ENCODE peak calls at places on chromosomes 16 and 17, in ten cellular contexts. Y, B, M, V, S, J, Q, Z, G and R are unnamed samples.

GRCh38 chr16:3101841-3102470 is 2.9 kb upstream of the ZSCAN10 start:
- DNase-seq in V (no peak), B (no peak), Y (no peak), J (no peak), G (no peak), Z (no peak), S (no peak), M (no peak), Q (no peak), R (no peak)

GRCh38 chr16:57826706-57827625 is 24.7 kb upstream of the KIFC3 start:
- DNase-seq in Y (peak), S (no peak), Q (peak), G (no peak), B (no peak), J (no peak), Z (no peak), M (no peak), V (no peak), R (no peak)

GRCh38 chr16:6345090-6345489 is 987.6 kb upstream of the RBFOX1 start:
- DNase-seq in J (no peak), M (no peak), Q (no peak), Y (no peak), Z (no peak), B (no peak), S (no peak), V (no peak), G (no peak), R (no peak)

GRCh38 chr17:36503456-36504155 is 17.1 kb downstream of the ZNHIT3 start:
- DNase-seq in M (no peak), V (no peak), J (no peak), S (no peak), Q (peak), B (no peak), G (no peak), Y (no peak), Z (no peak), R (no peak)

GRCh38 chr17:82096709-82097186 is 1.3 kb downstream of the FASN start:
- DNase-seq in V (no peak), M (no peak), Q (no peak), Y (no peak), B (no peak), S (no peak), G (no peak), Z (peak), J (no peak), R (no peak)

GRCh38 chr16:68445458-68445857 is 2.9 kb downstream of the SMPD3 start:
- DNase-seq in Y (no peak), Z (no peak), J (no peak), M (peak), G (no peak), V (no peak), B (peak), S (no peak), Q (peak), R (no peak)

GRCh38 chr16:54347961-54348360 is 61.4 kb upstream of the IRX3 start:
- DNase-seq in G (no peak), S (no peak), J (no peak), Q (no peak), Z (no peak), M (no peak), Y (no peak), B (no peak), V (no peak), R (no peak)

GRCh38 chr16:29712770-29713169 is 33.0 kb downstream of the C16orf54 start:
- DNase-seq in Y (no peak), V (no peak), M (no peak), Q (no peak), S (no peak), Z (no peak), J (no peak), B (no peak), G (no peak), R (no peak)

GRCh38 chr16:53775821-53776431 is 72.0 kb downstream of the FTO start:
- DNase-seq in Z (peak), S (peak), G (no peak), B (peak), Y (no peak), M (peak), J (no peak), V (peak), Q (peak), R (peak)

GRCh38 chr17:57832711-57833596 is 16.9 kb downstream of the MRPS23 start:
- DNase-seq in Z (peak), Y (peak), V (no peak), M (peak), Q (peak), S (peak), B (peak), G (no peak), J (peak), R (peak)

GRCh38 chr17:31919802-31920525 is 16.8 kb upstream of the SUZ12 start:
- DNase-seq in G (no peak), S (no peak), J (no peak), M (no peak), B (peak), V (no peak), Y (no peak), Z (no peak), Q (no peak), R (peak)

GRCh38 chr17:6135996-6136395 is 65.8 kb downstream of the WSCD1 start:
- DNase-seq in Z (no peak), B (no peak), V (no peak), M (no peak), Q (no peak), G (no peak), S (no peak), Y (no peak), J (no peak), R (no peak)

GRCh38 chr16:89946515-89946914 is 2.0 kb upstream of the DEF8 start:
- DNase-seq in S (no peak), J (no peak), Y (no peak), V (no peak), M (no peak), G (no peak), B (no peak), Z (no peak), Q (no peak), R (no peak)

GRCh38 chr17:55116440-55116914 is 147.9 kb downstream of the STXBP4 start:
- DNase-seq in V (no peak), Y (no peak), B (peak), S (no peak), J (no peak), Q (no peak), Z (no peak), G (no peak), M (no peak), R (peak)

GRCh38 chr16:57611184-57611583 is 17.2 kb upstream of the ADGRG1 start:
- DNase-seq in Z (no peak), V (no peak), Q (no peak), S (no peak), J (no peak), M (no peak), B (peak), Y (no peak), G (no peak), R (peak)

GRCh38 chr17:17545031-17545820 is 46.3 kb downstream of the PEMT start:
- DNase-seq in Q (no peak), V (peak), Z (no peak), J (no peak), G (no peak), S (peak), M (no peak), Y (no peak), B (peak), R (peak)

GRCh38 chr16:81251871-81252270 is 13.4 kb downstream of the BCO1 start:
- DNase-seq in J (no peak), V (no peak), Z (no peak), B (peak), Y (no peak), M (no peak), G (no peak), Q (peak), S (peak), R (peak)

GRCh38 chr17:77613181-77613580 is 345.3 kb upstream of the TNRC6C start:
- DNase-seq in M (no peak), V (no peak), S (peak), G (no peak), B (no peak), Q (no peak), J (no peak), Y (no peak), Z (no peak), R (no peak)

GRCh38 chr17:6666077-6666521 is 14.5 kb downstream of the C17orf100 start:
- DNase-seq in B (peak), Y (peak), M (peak), Z (peak), J (peak), V (peak), S (peak), Q (peak), G (no peak), R (peak)

GRCh38 chr17:57898487-57899311 is 48.9 kb upstream of the MRPS23 start:
- DNase-seq in V (no peak), J (no peak), M (peak), G (no peak), Z (no peak), B (peak), Q (peak), S (peak), Y (no peak), R (peak)

GRCh38 chr17:74838275-74838674 is 21.4 kb downstream of the GRIN2C start:
- DNase-seq in J (no peak), Q (no peak), S (peak), M (no peak), Z (no peak), V (no peak), G (no peak), B (no peak), Y (no peak), R (no peak)

GRCh38 chr16:4692460-4693295 is 684 bp upstream of the NUDT16L1 start:
- DNase-seq in J (no peak), Z (no peak), B (peak), Y (no peak), G (no peak), S (no peak), V (no peak), M (peak), Q (peak), R (peak)

GRCh38 chr16:2447920-2448583 is 11.9 kb upstream of the TEDC2 start:
- DNase-seq in Y (no peak), V (no peak), B (peak), G (no peak), S (peak), Z (no peak), M (no peak), J (no peak), Q (no peak), R (no peak)

GRCh38 chr17:33277436-33278100 is 15.5 kb downstream of the ASIC2 start:
- DNase-seq in G (no peak), Q (no peak), Y (no peak), V (no peak), M (no peak), B (no peak), J (no peak), Z (no peak), S (peak), R (peak)

GRCh38 chr17:10116676-10117075 is 81.7 kb downstream of the GAS7 start:
- DNase-seq in Q (no peak), J (no peak), Z (no peak), V (no peak), Y (no peak), S (no peak), M (no peak), B (no peak), G (no peak), R (no peak)

GRCh38 chr16:84677849-84678248 is 22.0 kb upstream of the USP10 start:
- DNase-seq in Y (no peak), B (no peak), V (no peak), Z (no peak), Q (no peak), S (no peak), M (no peak), J (no peak), G (no peak), R (no peak)

GRCh38 chr17:43368740-43369506 is 29.9 kb upstream of the ARL4D start:
- DNase-seq in G (peak), V (no peak), Z (peak), S (peak), B (peak), M (peak), J (peak), Y (peak), Q (peak), R (peak)

GRCh38 chr17:76137026-76137350 is 4.1 kb downstream of the FOXJ1 start:
- DNase-seq in Q (no peak), Y (no peak), M (no peak), B (no peak), S (no peak), V (no peak), J (no peak), G (no peak), Z (no peak), R (no peak)

GRCh38 chr17:76138234-76138895 is 2.7 kb downstream of the FOXJ1 start:
- DNase-seq in Q (peak), Y (no peak), B (no peak), G (no peak), J (no peak), V (no peak), S (no peak), M (no peak), Z (no peak), R (no peak)

GRCh38 chr17:76136276-76137025 is 4.6 kb downstream of the FOXJ1 start:
- DNase-seq in B (no peak), Y (no peak), G (no peak), S (no peak), Q (no peak), Z (no peak), V (no peak), J (no peak), M (no peak), R (no peak)

GRCh38 chr17:76138896-76139248 is 2.2 kb downstream of the FOXJ1 start:
- DNase-seq in G (no peak), Y (no peak), V (no peak), J (no peak), B (no peak), M (no peak), Z (no peak), S (no peak), Q (no peak), R (no peak)

GRCh38 chr17:76137351-76138233 is 3.5 kb downstream of the FOXJ1 start:
- DNase-seq in G (no peak), M (no peak), Y (no peak), J (no peak), Q (no peak), Z (no peak), V (no peak), S (no peak), B (no peak), R (no peak)
- H3K4me3 ChIP-seq in G (no peak), M (no peak), Y (no peak), J (no peak), Q (no peak), Z (no peak), V (no peak), S (no peak), B (no peak), R (no peak)

DNA sequence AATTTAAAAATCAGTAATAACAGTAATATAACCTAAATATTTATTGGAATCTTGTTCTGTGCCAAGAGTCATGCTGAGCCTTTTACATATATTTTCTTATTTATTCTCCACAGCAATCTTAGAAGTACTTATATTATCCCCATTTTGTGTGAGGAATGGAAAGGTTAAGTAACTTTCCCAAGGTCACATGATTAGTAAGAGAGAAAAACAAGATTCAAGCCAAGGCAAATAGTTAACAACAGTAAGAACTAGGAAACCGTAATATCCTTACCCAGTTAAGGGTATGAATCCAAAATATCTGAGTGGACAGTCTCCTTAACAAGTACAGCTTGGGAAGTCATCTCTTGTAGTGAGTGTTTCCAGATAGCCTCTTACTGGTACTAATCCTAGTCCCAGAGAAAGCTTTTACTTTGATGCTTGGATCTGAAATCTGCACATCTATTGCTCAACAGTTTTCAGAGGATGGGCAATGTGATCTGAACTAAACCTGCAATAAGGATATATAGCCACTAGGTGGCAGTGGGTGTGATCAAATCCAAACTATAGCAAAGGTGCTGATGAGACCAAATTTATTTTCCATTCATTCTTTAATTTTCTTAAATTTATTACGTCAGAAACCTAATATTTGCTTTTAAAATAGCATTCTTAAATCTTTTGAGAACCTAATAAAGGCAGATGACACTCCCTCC is 23.3 kb downstream of the SHISA6 start:
- DNase-seq in Y (no peak), Q (no peak), V (no peak), B (no peak), M (no peak), G (no peak), J (no peak), Z (no peak), S (no peak), R (no peak)
- TF ChIP-seq CTCF in Y (peak), Q (no peak), V (no peak), B (no peak), M (no peak), G (no peak), J (no peak), Z (no peak), S (peak), R (no peak)

GRCh38 chr17:8138672-8139371 is 13.4 kb downstream of the PER1 start:
- DNase-seq in Y (peak), Q (peak), M (peak), S (peak), G (peak), V (peak), B (peak), J (peak), Z (peak), R (peak)

GRCh38 chr17:8138366-8138671 is 13.9 kb downstream of the PER1 start:
- DNase-seq in M (no peak), J (no peak), S (no peak), Y (no peak), V (no peak), G (no peak), Z (no peak), Q (no peak), B (no peak), R (no peak)

GRCh38 chr17:8140413-8141029 is 11.7 kb downstream of the PER1 start:
- DNase-seq in Y (peak), Z (no peak), V (no peak), M (no peak), G (no peak), Q (no peak), J (no peak), B (no peak), S (no peak), R (no peak)

GRCh38 chr17:8140058-8140412 is 12.2 kb downstream of the PER1 start:
- DNase-seq in M (no peak), Y (peak), V (no peak), J (no peak), Z (peak), G (no peak), S (no peak), B (no peak), Q (no peak), R (no peak)

DNA sequence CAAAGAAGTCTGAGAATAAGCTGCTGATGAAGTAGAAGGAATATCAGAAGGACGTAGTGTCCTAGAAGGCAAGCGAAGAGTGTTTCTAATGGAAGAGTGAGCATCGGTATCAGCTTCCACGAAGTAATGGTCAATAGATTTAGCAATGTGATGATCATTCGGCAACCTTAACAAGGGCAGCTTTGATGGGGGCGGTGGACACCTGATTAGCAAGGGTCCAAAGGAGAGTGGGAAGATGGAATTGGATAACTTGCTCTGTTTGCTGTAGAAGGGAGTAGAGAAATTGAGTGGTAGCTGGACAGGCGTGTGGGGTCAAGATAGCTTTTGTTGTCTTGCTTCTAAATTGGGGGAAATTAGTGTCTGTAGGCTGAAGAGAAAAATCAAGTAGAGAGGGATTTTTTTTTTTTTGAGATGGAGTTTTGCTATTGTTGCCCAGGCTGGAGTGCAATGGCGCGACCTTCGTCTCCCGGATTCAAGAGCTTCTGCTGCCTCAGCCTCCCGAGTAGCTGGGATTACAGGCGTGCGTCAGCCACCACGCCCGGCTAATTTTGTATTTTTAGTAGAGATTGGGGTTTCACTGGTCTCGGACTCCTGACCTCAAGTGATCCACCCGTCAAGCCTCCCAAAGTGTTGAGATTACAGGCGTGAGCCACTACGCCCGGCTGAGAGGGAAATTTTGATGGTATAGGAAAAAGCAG is 13.9 kb upstream of the HES7 start:
- DNase-seq in J (no peak), B (no peak), Z (peak), G (no peak), Y (peak), V (no peak), S (no peak), M (no peak), Q (no peak), R (no peak)
- H3K4me3 ChIP-seq in J (peak), B (peak), Z (no peak), G (peak), Y (peak), V (peak), S (peak), M (no peak), Q (peak), R (peak)

DNA sequence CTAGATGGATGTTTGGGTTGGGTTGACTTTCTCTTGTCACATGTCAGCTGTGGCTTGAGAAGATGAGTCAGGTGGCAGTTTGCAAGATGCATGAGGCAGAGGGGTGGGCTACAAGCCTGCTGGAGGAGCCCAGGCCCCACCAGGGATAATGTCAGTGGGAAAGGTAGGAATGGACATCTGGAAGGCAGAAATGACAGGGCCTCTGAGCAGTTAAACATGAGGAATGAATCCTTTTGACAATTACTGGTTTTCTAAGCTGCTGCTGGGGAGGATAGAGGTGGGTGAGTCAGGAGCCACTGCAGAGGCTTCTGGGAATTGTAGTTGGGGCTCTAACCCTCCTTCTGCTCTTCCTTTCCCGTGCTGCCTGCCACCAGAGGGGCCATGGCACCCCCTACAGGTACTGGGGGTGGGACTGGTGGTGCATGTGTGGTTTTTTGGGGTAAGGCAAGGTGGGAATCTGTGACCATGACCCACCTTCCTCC is 15.7 kb downstream of the SLC52A1 start:
- DNase-seq in G (no peak), M (no peak), Y (no peak), S (no peak), J (no peak), Z (no peak), V (no peak), Q (no peak), B (peak), R (no peak)
- TF ChIP-seq CTCF in G (no peak), M (no peak), Y (no peak), S (no peak), J (no peak), Z (no peak), V (no peak), Q (peak), B (peak), R (no peak)

GRCh38 chr17:19273731-19274130 is 36.6 kb downstream of the EPN2 start:
- DNase-seq in Z (no peak), S (no peak), Y (no peak), J (no peak), B (no peak), Q (no peak), G (no peak), V (no peak), M (no peak), R (no peak)

GRCh38 chr17:19275457-19276082 is 38.4 kb downstream of the EPN2 start:
- DNase-seq in J (no peak), Y (no peak), M (no peak), S (no peak), G (no peak), Z (no peak), B (no peak), V (no peak), Q (no peak), R (no peak)

GRCh38 chr17:19271751-19272357 is 34.7 kb downstream of the EPN2 start:
- DNase-seq in B (no peak), M (no peak), Z (peak), V (no peak), Y (no peak), Q (no peak), S (peak), J (no peak), G (no peak), R (peak)

GRCh38 chr17:19270951-19271611 is 33.9 kb downstream of the EPN2 start:
- DNase-seq in S (no peak), B (no peak), V (no peak), J (no peak), M (no peak), Z (no peak), Q (no peak), G (no peak), Y (no peak), R (no peak)

DNA sequence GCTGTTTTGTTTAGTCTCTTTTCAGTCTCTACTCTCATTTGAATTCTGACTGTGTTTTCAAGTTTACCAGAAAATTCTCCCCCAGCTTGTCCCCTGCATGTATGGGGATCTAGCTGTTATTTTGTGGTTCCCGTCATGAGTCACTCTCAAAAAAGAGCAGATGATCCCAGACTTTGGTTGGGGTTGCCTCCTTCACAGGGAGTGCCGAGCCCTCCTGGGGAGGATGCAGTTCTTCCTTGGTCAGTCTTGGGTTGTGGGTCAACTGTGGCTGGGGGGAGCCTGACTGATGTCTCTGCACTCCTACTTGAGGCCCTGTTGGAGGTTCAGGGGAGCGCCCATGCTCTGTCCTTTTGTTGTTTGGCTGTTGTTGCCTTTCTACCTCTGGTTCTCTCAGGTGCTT is 37.7 kb downstream of the EPN2 start:
- DNase-seq in S (no peak), V (no peak), M (no peak), Z (no peak), Q (no peak), B (no peak), G (no peak), J (no peak), Y (no peak), R (no peak)
- H3K4me3 ChIP-seq in S (no peak), V (no peak), M (no peak), Z (no peak), Q (no peak), B (no peak), G (no peak), J (no peak), Y (no peak), R (no peak)